ENCODE peak calls at places on chromosomes 3 and 15, in nine cellular contexts. Y is left ventricle myocardium inferior; S is NCI-H774; L is activated CD4-positive, alpha-beta T cell treated with anti-CD3 and anti-CD28 coated beads, Interleukin-2, amount 50 U/mL, for 1 hour; P is NCI-H1436 treated with DMSO at 0.1 percent for 48 hours; J is psoas muscle; I is frontal cortex; G is fibroblast of the conjunctiva; M is GF-D8. R is an unnamed sample.

GRCh38 chr3:159987291-159987711 is 1.3 kb upstream of the IL12A start:
- DNase-seq in I (no peak), S (no peak), Y (no peak), L (no peak), G (no peak), J (no peak), M (no peak), P (no peak), R (no peak)

GRCh38 chr3:27166888-27167287 is 202.3 kb downstream of the NEK10 start:
- DNase-seq in M (no peak), J (no peak), S (no peak), G (peak), Y (no peak), I (no peak), L (no peak), P (no peak), R (no peak)

GRCh38 chr3:33440328-33440577 is at the start of gene UBP1:
- DNase-seq in P (no peak), I (peak), L (no peak), S (no peak), M (no peak), J (peak), G (no peak), Y (peak), R (peak)

GRCh38 chr3:38039899-38040261 is 872 bp downstream of the DLEC1 start:
- DNase-seq in I (no peak), Y (peak), M (peak), S (no peak), J (peak), G (no peak), L (peak), P (no peak), R (no peak)

GRCh38 chr3:9700536-9700935 is 3.1 kb upstream of the CPNE9 start:
- DNase-seq in G (no peak), P (no peak), L (no peak), J (no peak), I (no peak), S (no peak), M (no peak), Y (no peak), R (no peak)

GRCh38 chr3:118472586-118472985 is 562.1 kb downstream of the IGSF11 start:
- DNase-seq in I (no peak), M (no peak), P (no peak), J (no peak), L (no peak), S (no peak), Y (no peak), G (no peak), R (no peak)

GRCh38 chr3:169661567-169662214 is 1.8 kb downstream of the MECOM start:
- DNase-seq in L (no peak), S (peak), M (no peak), I (peak), G (no peak), J (peak), Y (peak), P (no peak), R (no peak)

GRCh38 chr15:73239564-73240208 is 129.1 kb downstream of the HCN4 start:
- DNase-seq in P (no peak), L (no peak), Y (no peak), G (no peak), S (no peak), J (no peak), M (no peak), I (no peak), R (no peak)

GRCh38 chr3:140720242-140720641 is 42.4 kb downstream of the TRIM42 start:
- DNase-seq in I (no peak), M (no peak), P (no peak), S (no peak), G (peak), L (no peak), Y (peak), J (no peak), R (no peak)

GRCh38 chr15:39250460-39251186 is 330.3 kb upstream of the THBS1 start:
- DNase-seq in Y (no peak), M (no peak), S (no peak), I (no peak), L (no peak), P (no peak), G (no peak), J (no peak), R (no peak)

GRCh38 chr15:74134387-74135027 is 4.1 kb downstream of the ISLR2 start:
- DNase-seq in S (no peak), I (peak), G (no peak), J (peak), L (no peak), M (no peak), P (no peak), Y (no peak), R (no peak)

GRCh38 chr15:58267026-58267425 is 128.8 kb downstream of the AQP9 start:
- DNase-seq in M (no peak), S (no peak), P (no peak), Y (no peak), J (no peak), L (no peak), G (no peak), I (no peak), R (no peak)

GRCh38 chr15:64622410-64623260 is 152.8 kb downstream of the RBPMS2 start:
- DNase-seq in S (no peak), Y (no peak), P (no peak), J (no peak), M (peak), I (no peak), L (peak), G (no peak), R (no peak)

GRCh38 chr3:195800240-195800639 is 11.5 kb downstream of the MUC4 start:
- DNase-seq in P (no peak), J (no peak), L (no peak), S (no peak), M (no peak), I (no peak), G (no peak), Y (no peak), R (no peak)

GRCh38 chr3:78507196-78507984 is 1260.4 kb downstream of the ROBO1 start:
- DNase-seq in J (no peak), Y (no peak), G (no peak), L (no peak), I (no peak), S (no peak), M (no peak), P (no peak), R (no peak)

GRCh38 chr3:169146112-169146665 is 517.3 kb downstream of the MECOM start:
- DNase-seq in G (no peak), M (no peak), P (no peak), I (no peak), Y (peak), J (peak), S (peak), L (no peak), R (peak)

GRCh38 chr3:190533511-190534282 is 19.8 kb downstream of the IL1RAP start:
- DNase-seq in G (peak), J (peak), L (no peak), Y (peak), S (no peak), M (no peak), I (no peak), P (no peak), R (no peak)

GRCh38 chr15:90557651-90558084 is 27.9 kb downstream of the CRTC3 start:
- DNase-seq in S (no peak), M (no peak), I (no peak), G (no peak), L (no peak), J (peak), Y (peak), P (no peak), R (no peak)

GRCh38 chr3:138921316-138922292 is 25.3 kb downstream of the FOXL2 start:
- DNase-seq in S (no peak), M (no peak), I (no peak), Y (no peak), G (peak), P (no peak), J (no peak), L (no peak), R (no peak)

GRCh38 chr3:185959609-185960517 is 22.0 kb upstream of the TRA2B start:
- DNase-seq in I (no peak), G (peak), P (peak), L (no peak), Y (no peak), M (peak), S (no peak), J (no peak), R (no peak)

GRCh38 chr15:24955549-24955929 is 752 bp downstream of the SNRPN start:
- DNase-seq in J (peak), P (no peak), L (peak), S (no peak), M (no peak), I (no peak), Y (peak), G (no peak), R (no peak)

GRCh38 chr3:30752961-30753360 is 141.5 kb downstream of the GADL1 start:
- DNase-seq in I (no peak), M (peak), Y (no peak), S (no peak), G (peak), J (peak), L (no peak), P (no peak), R (no peak)

GRCh38 chr15:70507772-70508351 is 255.5 kb downstream of the UACA start:
- DNase-seq in M (peak), S (peak), G (no peak), L (no peak), J (no peak), Y (no peak), P (no peak), I (no peak), R (no peak)

GRCh38 chr15:33580526-33580925 is 269.8 kb downstream of the RYR3 start:
- DNase-seq in S (no peak), L (no peak), J (no peak), G (no peak), M (no peak), Y (no peak), P (no peak), I (no peak), R (no peak)

GRCh38 chr3:162112719-162113118 is 616.1 kb downstream of the OTOL1 start:
- DNase-seq in M (no peak), L (no peak), G (no peak), Y (no peak), I (no peak), P (no peak), J (no peak), S (peak), R (no peak)

GRCh38 chr15:26967719-26968269 is 3.2 kb upstream of the GABRG3 start:
- DNase-seq in J (no peak), L (no peak), Y (no peak), S (no peak), M (no peak), G (no peak), I (no peak), P (no peak), R (peak)

GRCh38 chr3:160378331-160379109 is 20.5 kb downstream of the IFT80 start:
- DNase-seq in Y (no peak), G (no peak), S (no peak), P (no peak), M (no peak), I (no peak), L (no peak), J (no peak), R (no peak)

GRCh38 chr3:194715022-194715800 is 29.5 kb downstream of the FAM43A start:
- DNase-seq in S (peak), G (no peak), J (no peak), Y (no peak), P (no peak), L (no peak), I (no peak), M (no peak), R (no peak)

GRCh38 chr3:40714771-40715170 is 190.0 kb downstream of the ZNF621 start:
- DNase-seq in L (no peak), I (no peak), G (no peak), Y (no peak), S (no peak), P (no peak), J (no peak), M (no peak), R (no peak)

GRCh38 chr3:100954990-100955389 is 38.2 kb downstream of the ABI3BP start:
- DNase-seq in Y (peak), P (no peak), S (no peak), G (peak), L (no peak), M (no peak), J (peak), I (no peak), R (no peak)

GRCh38 chr3:179613807-179614206 is 9.2 kb downstream of the NDUFB5 start:
- DNase-seq in L (no peak), M (no peak), J (no peak), Y (no peak), I (no peak), S (no peak), P (no peak), G (no peak), R (no peak)

GRCh38 chr3:123353852-123354238 is 95.0 kb downstream of the ADCY5 start:
- DNase-seq in S (no peak), Y (no peak), M (no peak), L (no peak), J (no peak), G (no peak), I (no peak), P (no peak), R (no peak)

GRCh38 chr3:17140670-17141505 is 256.1 kb downstream of the PLCL2 start:
- DNase-seq in M (no peak), S (no peak), P (no peak), L (no peak), Y (peak), J (peak), G (peak), I (no peak), R (no peak)